ENCODE peak calls at places on chromosomes 11 and 22, in eight cellular contexts. Q is CD8-positive, alpha-beta T cell; A is heart right ventricle; D is astrocyte of the cerebellum; L is AG10803; K is A549; C is cardiac fibroblast; T is fibroblast of mammary gland. U is an unnamed sample.

GRCh38 chr11:2565447-2566222 is 120.8 kb downstream of the KCNQ1 start:
- DNase-seq in D (no peak), K (no peak), T (no peak), L (no peak), C (no peak), A (no peak), Q (no peak), U (no peak)

GRCh38 chr11:36088234-36088975 is 144.5 kb downstream of the LDLRAD3 start:
- DNase-seq in K (no peak), C (peak; percentile 40), A (no peak), L (peak; percentile 59), D (peak; percentile 15), Q (no peak), T (peak; percentile 51), U (peak; percentile 33)

GRCh38 chr11:8442301-8442700 is 151.7 kb downstream of the STK33 start:
- DNase-seq in C (no peak), L (no peak), T (no peak), Q (no peak), A (no peak), D (no peak), K (no peak), U (no peak)

GRCh38 chr11:78795862-78796261 is 221.2 kb upstream of the NARS2 start:
- DNase-seq in Q (no peak), D (peak; percentile 88), T (no peak), L (no peak), A (no peak), K (no peak), C (no peak), U (no peak)

GRCh38 chr22:37750596-37751162 is 53.8 kb downstream of the TRIOBP start:
- DNase-seq in Q (no peak), D (no peak), A (no peak), K (no peak), L (no peak), T (no peak), C (no peak), U (no peak)

GRCh38 chr11:86041975-86042378 is 26.9 kb downstream of the PICALM start:
- DNase-seq in A (peak; percentile 89), D (peak; percentile 92), L (peak; percentile 93), T (peak; percentile 92), C (peak; percentile 95), K (peak; percentile 63), Q (peak; percentile 38), U (peak; percentile 96)

GRCh38 chr22:37329239-37330140 is 47.2 kb downstream of the CYTH4 start:
- DNase-seq in C (no peak), T (peak; percentile 83), L (peak; percentile 48), K (no peak), D (no peak), A (no peak), Q (no peak), U (no peak)

GRCh38 chr22:17698948-17699347 is 60.4 kb downstream of the BCL2L13 start:
- DNase-seq in K (no peak), T (no peak), A (no peak), C (no peak), D (no peak), Q (no peak), L (no peak), U (no peak)

GRCh38 chr11:72072348-72072747 is 8.0 kb downstream of the NUMA1 start:
- DNase-seq in D (peak; percentile 41), K (no peak), C (peak; percentile 78), L (peak; percentile 86), T (peak; percentile 61), A (no peak), Q (no peak), U (peak; percentile 80)

GRCh38 chr11:71165771-71166170 is 86.6 kb downstream of the SHANK2 start:
- DNase-seq in T (no peak), K (no peak), L (no peak), C (no peak), Q (no peak), D (no peak), A (no peak), U (no peak)

GRCh38 chr11:48063424-48063978 is 83.1 kb downstream of the PTPRJ start:
- DNase-seq in K (peak; percentile 57), A (peak; percentile 24), T (peak; percentile 95), L (peak; percentile 98), C (peak; percentile 95), D (peak; percentile 96), Q (no peak), U (peak; percentile 93)

GRCh38 chr22:18012528-18012927 is 11.8 kb downstream of the MICAL3 start:
- DNase-seq in D (no peak), K (no peak), T (peak; percentile 25), L (no peak), A (no peak), Q (no peak), C (no peak), U (no peak)

DNA sequence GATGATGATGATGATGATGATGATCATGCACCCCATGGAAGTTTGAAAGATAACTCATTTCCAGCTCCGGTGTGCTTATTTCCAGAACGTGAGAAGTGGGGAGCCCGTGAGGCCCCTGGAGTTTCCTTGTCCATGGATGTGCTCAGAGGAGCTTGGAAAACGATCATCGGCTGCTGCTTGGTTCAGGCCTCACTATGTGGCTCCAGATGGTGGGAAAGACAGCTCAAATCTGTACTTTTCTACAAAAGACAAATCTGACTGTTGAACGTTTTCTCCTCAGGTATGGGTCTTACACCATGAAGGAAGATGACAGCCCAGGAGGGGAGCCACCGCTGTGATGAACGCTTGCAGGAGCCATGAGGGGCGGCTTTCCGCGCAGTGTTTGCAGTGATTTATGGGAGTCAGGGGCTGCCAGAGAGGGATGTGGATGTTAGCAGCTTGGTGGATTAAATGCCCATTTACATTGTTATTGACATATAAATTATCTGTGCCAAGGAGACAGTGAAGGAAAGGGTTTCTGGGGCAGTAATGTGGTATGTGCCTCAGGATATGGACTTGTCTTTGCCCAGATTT is 109.4 kb upstream of the E2F8 start:
- DNase-seq in K (no peak), Q (no peak), T (no peak), C (no peak), D (no peak), A (no peak), L (no peak), U (no peak)
- H3K4me3 ChIP-seq in K (no peak overlapping the region), Q (no peak overlapping the region), T (no peak overlapping the region), C (no peak overlapping the region), D (no peak overlapping the region), A (no peak overlapping the region), L (no peak overlapping the region), U (no peak overlapping the region)

GRCh38 chr11:76579047-76579751 is 91.3 kb downstream of the LRRC32 start:
- DNase-seq in K (no peak), Q (no peak), A (peak; percentile 81), D (no peak), C (peak; percentile 87), T (peak; percentile 65), L (no peak), U (peak; percentile 55)
- TF ChIP-seq CTCF in K (no peak), Q (no peak), A (no peak), D (no peak), C (peak; percentile 45), T (peak; percentile 32), L (no peak), U (peak; percentile 18)

GRCh38 chr22:22834783-22835182 is 52.8 kb upstream of the IGLL5 start:
- DNase-seq in T (no peak), Q (no peak), C (no peak), K (no peak), L (no peak), D (no peak), A (no peak), U (no peak)
- H3K4me3 ChIP-seq in T (no peak overlapping the region), Q (no peak overlapping the region), C (no peak overlapping the region), K (no peak overlapping the region), L (no peak overlapping the region), D (no peak overlapping the region), A (no peak overlapping the region), U (no peak overlapping the region)

DNA sequence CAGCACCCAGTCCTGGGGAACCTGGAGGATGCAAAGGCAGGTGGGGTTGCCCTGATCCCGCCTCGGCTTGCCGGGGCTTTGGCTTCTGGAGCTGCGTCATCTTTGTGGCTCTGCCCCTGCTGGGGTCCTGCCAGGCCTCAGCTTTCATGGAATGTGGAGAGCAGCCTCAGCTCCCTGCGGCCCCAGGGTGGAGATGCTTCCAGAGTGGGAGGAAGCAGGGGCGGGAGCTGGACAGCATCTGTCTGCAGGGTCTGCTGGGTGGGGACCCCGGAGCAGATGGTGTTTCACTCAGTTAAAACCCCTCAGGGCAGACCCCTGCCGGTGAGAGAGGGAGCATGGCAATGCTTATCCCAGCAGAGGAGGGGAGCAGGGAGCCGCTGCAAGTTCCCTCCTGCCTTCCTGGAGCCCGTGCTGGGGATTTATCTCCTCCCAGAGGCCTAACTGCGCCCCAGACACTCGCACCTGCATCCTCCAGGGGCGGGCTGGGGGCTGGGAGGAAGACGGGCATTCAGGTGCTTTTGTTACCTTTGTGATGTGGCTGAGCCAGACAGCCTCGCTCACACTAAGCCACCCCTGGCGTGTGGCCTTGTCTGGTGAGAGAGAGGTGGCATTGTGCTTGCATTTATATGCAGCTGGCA is 15.7 kb downstream of the GRIK4 start:
- DNase-seq in K (no peak), C (peak; percentile 47), Q (no peak), D (peak; percentile 38), T (peak; percentile 19), A (no peak), L (peak; percentile 59), U (peak; percentile 24)
- TF ChIP-seq CTCF in K (no peak), C (no peak), Q (no peak), D (no peak), T (no peak), A (no peak), L (no peak), U (no peak)

GRCh38 chr11:119359365-119360229 is 13.1 kb upstream of the MFRP start:
- DNase-seq in L (no peak), D (no peak), Q (no peak), A (no peak), K (no peak), T (no peak), C (no peak), U (no peak)
- H3K4me3 ChIP-seq in L (no peak overlapping the region), D (no peak overlapping the region), Q (no peak overlapping the region), A (no peak overlapping the region), K (no peak overlapping the region), T (no peak overlapping the region), C (no peak overlapping the region), U (no peak overlapping the region)

DNA sequence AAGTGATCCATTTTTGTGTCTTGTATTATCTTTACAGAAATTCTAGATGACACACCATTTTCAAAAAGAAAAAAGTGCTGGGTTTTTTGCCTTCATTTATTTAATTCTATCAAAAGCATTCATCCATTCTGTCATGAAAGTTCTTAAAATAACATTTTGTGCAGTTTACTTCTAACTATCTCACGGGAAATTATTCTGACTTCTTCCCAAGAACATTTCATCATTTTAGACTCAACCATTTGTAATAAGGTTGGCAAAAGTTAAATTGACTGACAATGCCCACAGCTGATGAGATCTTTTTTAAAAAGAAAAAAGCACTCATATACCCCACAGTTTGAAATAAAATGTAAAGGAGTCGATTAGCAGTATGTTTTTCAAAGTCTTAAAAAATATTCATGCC is 68.5 kb downstream of the SBF2 start:
- DNase-seq in D (no peak), A (no peak), K (no peak), T (peak; percentile 27), Q (no peak), C (peak; percentile 41), L (peak; percentile 20), U (peak; percentile 23)
- TF ChIP-seq CTCF in D (no peak), A (no peak), K (no peak), T (no peak), Q (no peak), C (no peak), L (no peak), U (no peak)

GRCh38 chr22:40276877-40277823 is 69.2 kb upstream of the ADSL start:
- DNase-seq in Q (no peak), K (no peak), L (peak; percentile 45), T (peak; percentile 73), D (peak; percentile 26), A (peak; percentile 38), C (peak; percentile 64), U (peak; percentile 68)
- H3K4me3 ChIP-seq in Q (peak overlapping the region; percentile 72), K (no peak overlapping the region), L (peak overlapping the region; percentile 60), T (peak overlapping the region; percentile 55), D (peak overlapping the region; percentile 36), A (peak overlapping the region; percentile 47), C (peak overlapping the region; percentile 54), U (peak overlapping the region; percentile 53)

U was measured in fibroblast of pulmonary artery.